ENCODE peak calls at places on chromosomes 1 and 21, in nine cellular contexts. M is ovary, H is A549, Z is suprapubic skin, K is K562, P is sigmoid colon, G is esophagus muscularis mucosa, C is transverse colon, I is upper lobe of left lung. L is an unnamed sample. For H3K4me1, the result is how much of the 10 kb centered on the place peaks cover.

GRCh38 chr1:83860506-83861221 is 138.3 kb downstream of the TTLL7 start:
- DNase-seq in H (peak), I (peak), G (no peak), C (peak), M (peak), P (peak), Z (peak), K (peak), L (peak)

GRCh38 chr1:193310569-193310968 is 124.2 kb upstream of the B3GALT2 start:
- DNase-seq in K (no peak), G (no peak), Z (no peak), P (no peak), I (no peak), H (no peak), C (peak), M (no peak), L (no peak)

GRCh38 chr1:213268221-213268620 is 217.2 kb downstream of the RPS6KC1 start:
- DNase-seq in K (no peak), I (no peak), C (no peak), Z (no peak), H (no peak), P (no peak), G (no peak), M (no peak), L (no peak)

GRCh38 chr1:94325379-94326302 is 88.3 kb upstream of the ARHGAP29 start:
- DNase-seq in K (no peak), M (no peak), P (no peak), C (no peak), I (no peak), Z (no peak), G (no peak), H (peak), L (no peak)

GRCh38 chr1:42006836-42007235 is 88.1 kb upstream of the HIVEP3 start:
- DNase-seq in Z (no peak), M (no peak), C (no peak), I (no peak), P (no peak), G (no peak), K (no peak), H (no peak), L (no peak)

GRCh38 chr1:176252191-176252590 is 45.1 kb upstream of the COP1 start:
- DNase-seq in P (no peak), C (no peak), G (no peak), M (no peak), I (no peak), Z (no peak), H (no peak), K (no peak), L (no peak)

GRCh38 chr1:54274448-54274847 is 74.5 kb downstream of the MRPL37 start:
- DNase-seq in P (no peak), K (no peak), I (no peak), H (no peak), Z (no peak), C (no peak), M (no peak), G (no peak), L (peak)

GRCh38 chr1:1020415-1021009 is 592 bp downstream of the AGRN start:
- DNase-seq in H (no peak), P (no peak), G (no peak), Z (no peak), K (peak), M (no peak), C (no peak), I (peak), L (no peak)

GRCh38 chr1:196372896-196373536 is 235.2 kb downstream of the KCNT2 start:
- DNase-seq in I (no peak), Z (no peak), M (no peak), K (peak), C (no peak), H (peak), G (no peak), P (no peak), L (no peak)

GRCh38 chr21:15278279-15278678 is 213.5 kb upstream of the NRIP1 start:
- DNase-seq in G (no peak), I (no peak), C (no peak), P (no peak), Z (no peak), H (no peak), K (no peak), M (no peak), L (no peak)

GRCh38 chr1:32071758-32072621 is 749 bp upstream of the TMEM39B start:
- DNase-seq in C (no peak), G (no peak), Z (no peak), P (no peak), I (no peak), M (no peak), H (no peak), K (no peak), L (no peak)

GRCh38 chr1:226094451-226094850 is 31.9 kb downstream of the H3-3A start:
- DNase-seq in I (no peak), Z (peak), C (no peak), P (peak), K (no peak), H (no peak), G (no peak), M (no peak), L (no peak)

GRCh38 chr1:147890177-147890790 is 12.3 kb upstream of the GJA8 start:
- DNase-seq in K (peak), Z (no peak), M (peak), I (peak), G (peak), H (peak), P (no peak), C (peak), L (peak)

GRCh38 chr21:18522181-18522771 is 118.7 kb upstream of the TMPRSS15 start:
- DNase-seq in Z (no peak), H (no peak), C (no peak), M (no peak), G (no peak), P (no peak), I (no peak), K (no peak), L (no peak)

GRCh38 chr1:172719694-172720138 is 60.8 kb downstream of the FASLG start:
- DNase-seq in M (no peak), C (no peak), G (no peak), Z (no peak), K (peak), I (no peak), H (peak), P (no peak), L (no peak)

GRCh38 chr1:215004121-215004837 is 78.3 kb upstream of the KCNK2 start:
- DNase-seq in P (no peak), K (no peak), Z (no peak), C (no peak), H (no peak), G (no peak), I (no peak), M (no peak), L (no peak)

GRCh38 chr1:9476790-9477463 is 62.3 kb upstream of the SLC25A33 start:
- DNase-seq in M (no peak), H (peak), I (no peak), P (no peak), Z (no peak), G (no peak), C (no peak), K (no peak), L (no peak)

GRCh38 chr1:215566556-215567490 is at the start of gene KCTD3:
- DNase-seq in C (peak), M (peak), Z (peak), P (peak), H (peak), I (no peak), K (peak), G (no peak), L (peak)

GRCh38 chr1:76073471-76073870 is 1.1 kb upstream of the ST6GALNAC3 start:
- DNase-seq in H (no peak), P (no peak), M (no peak), K (no peak), I (no peak), C (no peak), Z (no peak), G (no peak), L (no peak)

GRCh38 chr1:235503333-235504121 is 725 bp downstream of the B3GALNT2 start:
- DNase-seq in Z (no peak), M (peak), C (peak), P (peak), H (peak), I (peak), K (no peak), G (no peak), L (peak)

GRCh38 chr1:21149430-21149861 is 27.3 kb downstream of the EIF4G3 start:
- DNase-seq in G (no peak), M (no peak), K (no peak), H (peak), C (peak), P (no peak), I (no peak), Z (no peak), L (peak)

GRCh38 chr21:35563885-35564451 is 496.4 kb downstream of the SETD4 start:
- DNase-seq in H (no peak), P (peak), K (no peak), M (peak), C (peak), G (no peak), I (no peak), Z (no peak), L (no peak)

GRCh38 chr1:14968251-14968812 is 185.2 kb upstream of the TMEM51 start:
- DNase-seq in K (no peak), Z (peak), H (no peak), M (no peak), P (peak), C (no peak), I (no peak), G (no peak), L (no peak)

GRCh38 chr1:77222496-77222895 is 3.3 kb upstream of the PIGK start:
- DNase-seq in Z (no peak), H (no peak), M (no peak), I (no peak), C (no peak), P (no peak), G (no peak), K (no peak), L (no peak)

GRCh38 chr21:38401527-38401926 is 96.8 kb downstream of the ERG start:
- DNase-seq in I (no peak), K (no peak), C (no peak), Z (no peak), P (no peak), M (no peak), G (no peak), H (no peak), L (no peak)

GRCh38 chr1:89041055-89041707 is 18.5 kb upstream of the GBP3 start:
- DNase-seq in I (no peak), H (no peak), C (no peak), K (no peak), G (no peak), M (no peak), Z (no peak), P (no peak), L (no peak)
- TF ChIP-seq EP300 in I (no peak), H (no peak), C (no peak), K (no peak), G (no peak), M (no peak), Z (no peak), P (no peak), L (no peak)

DNA sequence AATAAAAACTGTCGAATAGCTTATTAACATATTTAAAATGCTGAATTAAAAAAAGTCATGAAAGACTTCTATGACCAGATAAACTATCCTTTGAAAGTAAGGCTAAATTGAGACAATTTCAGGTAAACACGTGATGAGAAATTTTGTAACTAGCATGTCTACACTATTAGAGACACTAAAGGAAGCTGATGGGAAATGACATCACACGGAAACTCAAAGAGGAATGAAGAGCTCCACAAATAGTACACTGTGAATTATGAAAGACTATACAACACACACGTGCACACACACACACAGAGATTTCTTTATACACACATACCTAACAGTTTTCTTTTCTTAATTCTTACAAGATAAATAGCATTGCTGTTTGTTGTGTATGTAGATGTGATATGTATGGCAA is 70.9 kb upstream of the PLA2G4A start:
- DNase-seq in K (no peak), M (no peak), C (no peak), Z (no peak), P (no peak), I (no peak), H (no peak), G (no peak), L (no peak)
- H3K4me1 ChIP-seq in K (under half), M (under half), C (under half), Z (under half), P (under half), I (under half), H (under half), G (under half), L (under half)

GRCh38 chr1:71502026-71502425 is 421.2 kb upstream of the ZRANB2 start:
- DNase-seq in Z (no peak), K (no peak), H (no peak), M (no peak), G (no peak), I (no peak), P (no peak), C (no peak), L (no peak)
- TF ChIP-seq POLR2A in Z (no peak), K (no peak), H (no peak), M (no peak), G (no peak), I (no peak), P (no peak), C (no peak), L (no peak)

GRCh38 chr21:33032434-33033047 is 6.8 kb downstream of the OLIG2 start:
- DNase-seq in G (no peak), C (no peak), P (peak), K (no peak), M (no peak), I (no peak), Z (no peak), H (no peak), L (no peak)
- TF ChIP-seq EP300 in G (no peak), C (no peak), P (no peak), K (no peak), M (no peak), I (no peak), Z (no peak), H (no peak), L (no peak)

GRCh38 chr1:43473463-43473862 is 19.7 kb upstream of the HYI start:
- DNase-seq in K (no peak), G (no peak), C (no peak), P (no peak), Z (no peak), M (no peak), H (no peak), I (no peak), L (no peak)
- H3K4me1 ChIP-seq in K (under half), G (under half), C (under half), P (under half), Z (under half), M (under half), H (half or more), I (under half), L (under half)